ENCODE peak calls at places on chromosomes 5 and 9, in eight cellular contexts. B is stimulated activated CD8-positive, alpha-beta memory T cell treated with anti-CD3 and anti-CD28 coated beads, Interleukin-4, amount 100 ng/mL, for 4 hours; S is body of pancreas; N is spleen; O is NCI-H1417; Y is stimulated activated CD4-positive, alpha-beta T cell treated with anti-CD3 and anti-CD28 coated beads, Interleukin-1b, Interleukin-23, amount 100 ng/mL, for 1 hour; W is H54; U is Kasumi-1. G is an unnamed sample.

GRCh38 chr9:127311239-127311741 is 46.7 kb downstream of the GARNL3 start:
- DNase-seq in B (no peak), S (peak), N (no peak), O (peak), Y (no peak), W (peak), U (no peak), G (peak)

GRCh38 chr9:125356032-125356431 is 94.4 kb downstream of the GAPVD1 start:
- DNase-seq in B (no peak), S (no peak), N (no peak), O (no peak), Y (no peak), W (no peak), U (no peak), G (no peak)

GRCh38 chr5:94309166-94309565 is 309.2 kb downstream of the KIAA0825 start:
- DNase-seq in B (no peak), S (no peak), N (no peak), O (no peak), Y (no peak), W (no peak), U (no peak), G (no peak)

GRCh38 chr5:27962201-27962600 is 923.8 kb upstream of the CDH9 start:
- DNase-seq in B (no peak), S (no peak), N (no peak), O (no peak), Y (no peak), W (no peak), U (peak), G (no peak)

GRCh38 chr5:77312411-77312810 is 101.9 kb downstream of the PDE8B start:
- DNase-seq in B (no peak), S (no peak), N (no peak), O (no peak), Y (no peak), W (no peak), U (no peak), G (no peak)

GRCh38 chr9:111231801-111232580 is 98.0 kb downstream of the OR2K2 start:
- DNase-seq in B (no peak), S (no peak), N (no peak), O (no peak), Y (no peak), W (no peak), U (no peak), G (no peak)

GRCh38 chr5:159102294-159102934 is 2.7 kb upstream of the EBF1 start:
- DNase-seq in B (no peak), S (no peak), N (no peak), O (no peak), Y (no peak), W (no peak), U (no peak), G (no peak)

GRCh38 chr5:67494186-67494842 is 297.7 kb upstream of the CD180 start:
- DNase-seq in B (no peak), S (no peak), N (no peak), O (no peak), Y (no peak), W (no peak), U (no peak), G (peak)

GRCh38 chr9:11471321-11471720 is 858.5 kb upstream of the PTPRD start:
- DNase-seq in B (no peak), S (no peak), N (peak), O (no peak), Y (no peak), W (no peak), U (no peak), G (no peak)

GRCh38 chr5:150539206-150539605 is 31.3 kb downstream of the NDST1 start:
- DNase-seq in B (no peak), S (no peak), N (no peak), O (no peak), Y (no peak), W (no peak), U (no peak), G (no peak)

GRCh38 chr5:174794941-174795672 is 70.7 kb downstream of the MSX2 start:
- DNase-seq in B (no peak), S (no peak), N (no peak), O (no peak), Y (no peak), W (no peak), U (no peak), G (no peak)

GRCh38 chr5:35857606-35858205 is 1.0 kb downstream of the IL7R start:
- DNase-seq in B (no peak), S (no peak), N (no peak), O (no peak), Y (no peak), W (no peak), U (no peak), G (no peak)

GRCh38 chr9:37201581-37201980 is 81.2 kb downstream of the ZCCHC7 start:
- DNase-seq in B (no peak), S (no peak), N (no peak), O (no peak), Y (no peak), W (no peak), U (no peak), G (no peak)

GRCh38 chr5:77844408-77845272 is 68.5 kb upstream of the TBCA start:
- DNase-seq in B (no peak), S (no peak), N (no peak), O (peak), Y (no peak), W (no peak), U (no peak), G (no peak)

GRCh38 chr9:109452761-109453160 is 45.3 kb downstream of the PTPN3 start:
- DNase-seq in B (no peak), S (no peak), N (no peak), O (no peak), Y (no peak), W (peak), U (no peak), G (no peak)

GRCh38 chr9:27377147-27377807 is 80.3 kb upstream of the EQTN start:
- DNase-seq in B (no peak), S (no peak), N (no peak), O (no peak), Y (no peak), W (no peak), U (no peak), G (no peak)

GRCh38 chr5:149406203-149406978 is 27.3 kb upstream of the IL17B start:
- DNase-seq in B (no peak), S (peak), N (no peak), O (no peak), Y (no peak), W (no peak), U (no peak), G (no peak)

GRCh38 chr5:89065919-89066318 is 182.9 kb upstream of the MEF2C start:
- DNase-seq in B (no peak), S (no peak), N (no peak), O (no peak), Y (no peak), W (no peak), U (no peak), G (no peak)

GRCh38 chr9:108836771-108837170 is 19.0 kb downstream of the ACTL7B start:
- DNase-seq in B (no peak), S (no peak), N (no peak), O (no peak), Y (no peak), W (no peak), U (no peak), G (no peak)

G was measured in NCI-H446 treated with DMSO at 0.1 percent for 48 hours.